ENCODE peak calls at places on chromosomes 6 and 20, in six cellular contexts. One of them, this sample, is unnamed.

GRCh38 chr6:75076009-75076408 is 129.8 kb downstream of the COL12A1 start:
- DNase-seq in neuronal stem cell: no peak
- DNase-seq in IMR-90: no peak
- DNase-seq in mesenchymal stem cell: no peak
- DNase-seq in trophoblast cell: no peak
- DNase-seq in H1: no peak
- DNase-seq in this sample: no peak

GRCh38 chr6:80742481-80742880 is 636.0 kb downstream of the BCKDHB start:
- DNase-seq in trophoblast cell: peak
- DNase-seq in neuronal stem cell: no peak
- DNase-seq in mesenchymal stem cell: peak
- DNase-seq in IMR-90: peak
- DNase-seq in H1: no peak
- DNase-seq in this sample: no peak

GRCh38 chr6:887583-888235 is 194.8 kb upstream of the EXOC2 start:
- DNase-seq in H1: no peak
- DNase-seq in trophoblast cell: no peak
- DNase-seq in mesenchymal stem cell: no peak
- DNase-seq in IMR-90: no peak
- DNase-seq in neuronal stem cell: no peak
- DNase-seq in this sample: peak

GRCh38 chr6:166815629-166816028 is 140.7 kb downstream of the RNASET2 start:
- DNase-seq in IMR-90: no peak
- DNase-seq in H1: no peak
- DNase-seq in trophoblast cell: peak
- DNase-seq in mesenchymal stem cell: no peak
- DNase-seq in neuronal stem cell: peak
- DNase-seq in this sample: no peak

GRCh38 chr20:46568570-46569129 is 18.2 kb upstream of the OCSTAMP start:
- DNase-seq in mesenchymal stem cell: peak
- DNase-seq in trophoblast cell: peak
- DNase-seq in H1: no peak
- DNase-seq in IMR-90: peak
- DNase-seq in neuronal stem cell: no peak
- DNase-seq in this sample: no peak

GRCh38 chr20:7722564-7722963 is 217.7 kb downstream of the HAO1 start:
- DNase-seq in IMR-90: no peak
- DNase-seq in H1: no peak
- DNase-seq in trophoblast cell: no peak
- DNase-seq in neuronal stem cell: no peak
- DNase-seq in mesenchymal stem cell: no peak
- DNase-seq in this sample: no peak

GRCh38 chr20:58765795-58766194 is 73.2 kb downstream of the NPEPL1 start:
- DNase-seq in IMR-90: no peak
- DNase-seq in neuronal stem cell: no peak
- DNase-seq in mesenchymal stem cell: no peak
- DNase-seq in trophoblast cell: no peak
- DNase-seq in H1: no peak
- DNase-seq in this sample: no peak

GRCh38 chr6:16306334-16306733 is 67.9 kb downstream of the GMPR start:
- DNase-seq in neuronal stem cell: no peak
- DNase-seq in mesenchymal stem cell: no peak
- DNase-seq in H1: no peak
- DNase-seq in trophoblast cell: no peak
- DNase-seq in IMR-90: no peak
- DNase-seq in this sample: no peak

GRCh38 chr6:33949877-33950831 is 146.4 kb upstream of the MLN start:
- DNase-seq in mesenchymal stem cell: no peak
- DNase-seq in neuronal stem cell: no peak
- DNase-seq in IMR-90: no peak
- DNase-seq in trophoblast cell: peak
- DNase-seq in H1: no peak
- DNase-seq in this sample: no peak

GRCh38 chr6:150336299-150336698 is 32.5 kb upstream of the IYD start:
- DNase-seq in neuronal stem cell: peak
- DNase-seq in IMR-90: peak
- DNase-seq in mesenchymal stem cell: no peak
- DNase-seq in H1: no peak
- DNase-seq in trophoblast cell: peak
- DNase-seq in this sample: no peak

GRCh38 chr6:140736227-140736626 is 1361.8 kb upstream of the CITED2 start:
- DNase-seq in IMR-90: no peak
- DNase-seq in H1: no peak
- DNase-seq in trophoblast cell: no peak
- DNase-seq in mesenchymal stem cell: no peak
- DNase-seq in neuronal stem cell: no peak
- DNase-seq in this sample: no peak

GRCh38 chr6:101069191-101069795 is 188.2 kb upstream of the ASCC3 start:
- DNase-seq in neuronal stem cell: no peak
- DNase-seq in trophoblast cell: no peak
- DNase-seq in mesenchymal stem cell: no peak
- DNase-seq in H1: no peak
- DNase-seq in IMR-90: no peak
- DNase-seq in this sample: no peak

GRCh38 chr20:1301031-1301529 is 27.9 kb downstream of the SDCBP2 start:
- DNase-seq in H1: no peak
- DNase-seq in IMR-90: peak
- DNase-seq in trophoblast cell: no peak
- DNase-seq in neuronal stem cell: no peak
- DNase-seq in mesenchymal stem cell: peak
- DNase-seq in this sample: peak

GRCh38 chr6:88008821-88009220 is 38.8 kb upstream of the SPACA1 start:
- DNase-seq in IMR-90: no peak
- DNase-seq in neuronal stem cell: no peak
- DNase-seq in trophoblast cell: no peak
- DNase-seq in H1: no peak
- DNase-seq in mesenchymal stem cell: no peak
- DNase-seq in this sample: no peak

GRCh38 chr20:61891916-61892649 is 173.6 kb downstream of the TAF4 start:
- DNase-seq in H1: no peak
- DNase-seq in trophoblast cell: no peak
- DNase-seq in mesenchymal stem cell: no peak
- DNase-seq in neuronal stem cell: no peak
- DNase-seq in IMR-90: no peak
- DNase-seq in this sample: no peak

GRCh38 chr20:12528591-12529041 is 480.2 kb upstream of the SPTLC3 start:
- DNase-seq in IMR-90: no peak
- DNase-seq in neuronal stem cell: no peak
- DNase-seq in mesenchymal stem cell: no peak
- DNase-seq in H1: no peak
- DNase-seq in trophoblast cell: no peak
- DNase-seq in this sample: no peak

GRCh38 chr6:135182993-135183531 is 2.0 kb downstream of the MYB start:
- DNase-seq in trophoblast cell: peak
- DNase-seq in IMR-90: no peak
- DNase-seq in H1: no peak
- DNase-seq in mesenchymal stem cell: no peak
- DNase-seq in neuronal stem cell: peak
- DNase-seq in this sample: peak

GRCh38 chr6:101399627-101399955 is 6.1 kb downstream of the GRIK2 start:
- DNase-seq in mesenchymal stem cell: no peak
- DNase-seq in H1: no peak
- DNase-seq in neuronal stem cell: no peak
- DNase-seq in trophoblast cell: no peak
- DNase-seq in IMR-90: no peak
- DNase-seq in this sample: peak

GRCh38 chr6:167933290-167933689 is 64.2 kb upstream of the KIF25 start:
- DNase-seq in neuronal stem cell: no peak
- DNase-seq in H1: no peak
- DNase-seq in mesenchymal stem cell: no peak
- DNase-seq in trophoblast cell: no peak
- DNase-seq in IMR-90: no peak
- DNase-seq in this sample: no peak

GRCh38 chr6:91376686-91377085 is 789.8 kb upstream of the MAP3K7 start:
- DNase-seq in neuronal stem cell: no peak
- DNase-seq in mesenchymal stem cell: no peak
- DNase-seq in trophoblast cell: peak
- DNase-seq in H1: no peak
- DNase-seq in IMR-90: no peak
- DNase-seq in this sample: no peak

GRCh38 chr6:44800171-44800671 is 412.7 kb downstream of the CDC5L start:
- DNase-seq in mesenchymal stem cell: peak
- DNase-seq in IMR-90: peak
- DNase-seq in neuronal stem cell: no peak
- DNase-seq in trophoblast cell: peak
- DNase-seq in H1: no peak
- DNase-seq in this sample: no peak

GRCh38 chr6:125918681-125919566 is 37.6 kb upstream of the HINT3 start:
- DNase-seq in trophoblast cell: peak
- DNase-seq in IMR-90: peak
- DNase-seq in mesenchymal stem cell: peak
- DNase-seq in neuronal stem cell: peak
- DNase-seq in H1: no peak
- DNase-seq in this sample: no peak

GRCh38 chr20:54103067-54103761 is 32.8 kb upstream of the BCAS1 start:
- DNase-seq in mesenchymal stem cell: peak
- DNase-seq in neuronal stem cell: peak
- DNase-seq in H1: peak
- DNase-seq in trophoblast cell: peak
- DNase-seq in IMR-90: peak
- DNase-seq in this sample: peak

DNA sequence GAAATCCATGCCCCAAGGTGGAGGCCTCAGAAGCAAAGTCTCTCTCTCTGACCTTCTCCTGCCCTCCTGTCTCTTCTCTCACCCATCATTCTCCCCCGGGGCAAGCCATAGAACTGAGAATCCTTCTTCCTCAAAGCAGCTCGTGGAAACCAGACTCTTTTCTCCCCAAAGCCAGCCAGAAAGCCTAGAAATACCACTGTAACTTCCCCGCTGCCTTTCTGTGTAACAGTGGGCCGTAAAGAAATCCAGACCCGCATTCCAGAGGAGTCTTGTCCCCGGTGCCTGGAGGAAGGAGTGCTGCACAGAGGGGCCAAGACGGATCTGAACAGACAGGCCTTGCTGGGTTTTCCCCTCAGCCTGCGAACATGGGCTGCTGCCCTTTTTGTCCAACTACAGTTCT is 964 bp upstream of the SLC22A2 start:
- DNase-seq in neuronal stem cell: no peak
- DNase-seq in trophoblast cell: no peak
- DNase-seq in IMR-90: no peak
- DNase-seq in H1: no peak
- DNase-seq in mesenchymal stem cell: no peak
- DNase-seq in this sample: no peak
- H3K23ac ChIP-seq in neuronal stem cell: no peak
- H3K23ac ChIP-seq in trophoblast cell: no peak
- H3K23ac ChIP-seq in IMR-90: no peak
- H3K23ac ChIP-seq in H1: no peak
- H3K23ac ChIP-seq in mesenchymal stem cell: no peak
- H3K23ac ChIP-seq in this sample: no peak

DNA sequence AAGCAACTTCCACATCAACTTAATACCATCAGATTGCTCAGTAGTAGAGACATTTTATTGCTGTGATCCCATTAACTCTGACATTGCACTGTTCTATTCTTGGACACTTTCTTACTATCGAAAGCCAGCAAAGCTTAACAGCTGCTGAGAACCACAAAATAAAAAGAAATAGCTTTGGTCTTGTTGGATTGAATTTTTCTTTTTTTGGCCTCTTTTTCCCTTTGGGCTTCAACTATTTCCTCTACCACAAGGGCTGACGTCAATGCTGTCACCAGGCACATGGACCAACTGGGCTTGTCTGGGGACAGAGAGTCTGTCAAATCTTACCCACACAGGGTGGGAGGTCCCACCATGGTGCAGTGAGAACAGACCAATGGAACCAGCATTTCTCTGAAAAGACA is 63.4 kb upstream of the ENPP5 start:
- DNase-seq in mesenchymal stem cell: no peak
- DNase-seq in neuronal stem cell: no peak
- DNase-seq in trophoblast cell: no peak
- DNase-seq in IMR-90: no peak
- DNase-seq in H1: no peak
- DNase-seq in this sample: no peak
- H3K14ac ChIP-seq in mesenchymal stem cell: no peak
- H3K14ac ChIP-seq in neuronal stem cell: no peak
- H3K14ac ChIP-seq in trophoblast cell: no peak
- H3K14ac ChIP-seq in IMR-90: no peak
- H3K14ac ChIP-seq in H1: no peak
- H3K14ac ChIP-seq in this sample: no peak

GRCh38 chr6:116533233-116533957 is 12.1 kb downstream of the TRAPPC3L start:
- DNase-seq in IMR-90: no peak
- DNase-seq in H1: no peak
- DNase-seq in mesenchymal stem cell: no peak
- DNase-seq in trophoblast cell: no peak
- DNase-seq in neuronal stem cell: no peak
- DNase-seq in this sample: peak
- H3K23ac ChIP-seq in IMR-90: no peak
- H3K23ac ChIP-seq in H1: no peak
- H3K23ac ChIP-seq in mesenchymal stem cell: no peak
- H3K23ac ChIP-seq in trophoblast cell: no peak
- H3K23ac ChIP-seq in neuronal stem cell: no peak
- H3K23ac ChIP-seq in this sample: no peak

GRCh38 chr6:155544677-155545076 is 89.0 kb upstream of the NOX3 start:
- DNase-seq in neuronal stem cell: no peak
- DNase-seq in H1: no peak
- DNase-seq in mesenchymal stem cell: no peak
- DNase-seq in trophoblast cell: no peak
- DNase-seq in IMR-90: no peak
- DNase-seq in this sample: no peak

GRCh38 chr6:155549928-155550327 is 94.3 kb upstream of the NOX3 start:
- DNase-seq in mesenchymal stem cell: no peak
- DNase-seq in H1: no peak
- DNase-seq in trophoblast cell: peak
- DNase-seq in IMR-90: no peak
- DNase-seq in neuronal stem cell: no peak
- DNase-seq in this sample: no peak

GRCh38 chr6:155543141-155543870 is 87.7 kb upstream of the NOX3 start:
- DNase-seq in H1: no peak
- DNase-seq in trophoblast cell: no peak
- DNase-seq in neuronal stem cell: no peak
- DNase-seq in mesenchymal stem cell: no peak
- DNase-seq in IMR-90: no peak
- DNase-seq in this sample: no peak

DNA sequence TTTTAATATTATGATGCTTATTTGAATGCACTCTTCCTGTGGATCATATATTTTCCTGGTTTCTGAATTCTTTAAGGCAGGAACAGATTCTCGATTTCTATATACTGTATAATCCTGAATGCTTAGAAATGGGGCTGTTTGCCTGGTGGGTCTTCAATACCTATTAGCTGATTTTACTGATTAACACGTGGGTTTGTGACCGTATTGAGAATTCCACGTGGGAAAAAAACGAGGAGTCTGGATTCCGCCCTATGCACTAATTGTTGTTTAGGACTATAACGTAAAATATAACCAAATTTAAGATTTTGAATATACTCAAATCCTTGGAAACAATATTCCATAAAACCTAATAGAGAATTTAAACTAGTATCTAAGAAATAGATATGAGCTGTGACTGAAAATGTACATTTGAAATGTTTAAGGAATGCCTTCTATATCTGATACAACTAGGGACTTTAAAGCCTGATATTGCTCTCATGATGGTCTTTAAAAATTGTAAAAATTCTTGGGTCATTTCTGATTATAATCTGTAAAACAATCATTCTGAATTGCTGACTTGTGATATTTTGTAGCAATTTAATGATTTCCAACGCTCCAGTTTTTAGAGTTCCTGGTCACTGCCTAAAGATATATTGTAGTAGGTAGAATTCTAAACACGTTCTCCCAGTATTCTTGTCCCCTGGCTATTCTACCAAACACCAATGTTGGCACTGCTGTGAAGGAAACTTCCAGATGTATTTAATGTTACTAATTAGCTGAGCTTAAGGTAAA is 93.6 kb upstream of the NOX3 start:
- DNase-seq in trophoblast cell: no peak
- DNase-seq in IMR-90: no peak
- DNase-seq in neuronal stem cell: no peak
- DNase-seq in mesenchymal stem cell: no peak
- DNase-seq in H1: no peak
- DNase-seq in this sample: no peak
- H3K14ac ChIP-seq in trophoblast cell: no peak
- H3K14ac ChIP-seq in IMR-90: no peak
- H3K14ac ChIP-seq in neuronal stem cell: no peak
- H3K14ac ChIP-seq in mesenchymal stem cell: no peak
- H3K14ac ChIP-seq in H1: no peak
- H3K14ac ChIP-seq in this sample: no peak

This sample was measured in H9.